ENCODE peak calls at places on chromosome 18, in four cellular contexts. V is IMR-90, Z is sigmoid colon, K is K562. J is an unnamed sample. For H3K27me3 and H3K4me1, the result is how much of the 10 kb centered on the place peaks cover.

GRCh38 chr18:24875286-24875685 is 414.8 kb downstream of the HRH4 start:
- DNase-seq in V (no peak), Z (no peak), K (no peak), J (no peak)

GRCh38 chr18:68935686-68936085 is 137.8 kb downstream of the CCDC102B start:
- DNase-seq in V (no peak), Z (no peak), K (no peak), J (no peak)

GRCh38 chr18:9120796-9121195 is 15.8 kb upstream of the ANKRD12 start:
- DNase-seq in V (no peak), Z (no peak), K (no peak), J (no peak)

GRCh38 chr18:23422751-23423418 is 30.2 kb upstream of the RIOK3 start:
- DNase-seq in V (peak), Z (no peak), K (peak), J (no peak)

GRCh38 chr18:3458378-3458777 is 8.4 kb downstream of the TGIF1 start:
- DNase-seq in V (peak), Z (no peak), K (no peak), J (no peak)

GRCh38 chr18:10453885-10454772 is at the start of gene APCDD1:
- DNase-seq in V (no peak), Z (peak), K (peak), J (peak)

GRCh38 chr18:3262234-3263171 is 570 bp downstream of the MYL12B start:
- DNase-seq in V (no peak), Z (no peak), K (peak), J (no peak)

GRCh38 chr18:47817017-47817911 is 113.2 kb downstream of the SMAD2 start:
- DNase-seq in V (peak), Z (no peak), K (no peak), J (no peak)

GRCh38 chr18:67402543-67402942 is 114.0 kb downstream of the DSEL start:
- DNase-seq in V (peak), Z (no peak), K (no peak), J (no peak)

GRCh38 chr18:11807233-11807632 is 44.0 kb upstream of the CHMP1B start:
- DNase-seq in V (peak), Z (no peak), K (no peak), J (no peak)

GRCh38 chr18:45621068-45621511 is 5.8 kb downstream of the SLC14A2 start:
- DNase-seq in V (peak), Z (no peak), K (peak), J (no peak)

GRCh38 chr18:64981915-64982314 is 768.9 kb upstream of the CDH7 start:
- DNase-seq in V (no peak), Z (no peak), K (no peak), J (no peak)

GRCh38 chr18:79333046-79333445 is 62.7 kb upstream of the NFATC1 start:
- DNase-seq in V (no peak), Z (no peak), K (no peak), J (no peak)

GRCh38 chr18:22340340-22340739 is 77.4 kb downstream of the CTAGE1 start:
- DNase-seq in V (no peak), Z (no peak), K (no peak), J (peak)
- H3K27me3 ChIP-seq in V (under half), Z (under half), K (under half), J (under half)

GRCh38 chr18:48957136-48957535 is 6.4 kb upstream of the SMAD7 start:
- DNase-seq in V (no peak), Z (no peak), K (no peak), J (no peak)
- H3K4me1 ChIP-seq in V (under half), Z (under half), K (under half), J (under half)

DNA sequence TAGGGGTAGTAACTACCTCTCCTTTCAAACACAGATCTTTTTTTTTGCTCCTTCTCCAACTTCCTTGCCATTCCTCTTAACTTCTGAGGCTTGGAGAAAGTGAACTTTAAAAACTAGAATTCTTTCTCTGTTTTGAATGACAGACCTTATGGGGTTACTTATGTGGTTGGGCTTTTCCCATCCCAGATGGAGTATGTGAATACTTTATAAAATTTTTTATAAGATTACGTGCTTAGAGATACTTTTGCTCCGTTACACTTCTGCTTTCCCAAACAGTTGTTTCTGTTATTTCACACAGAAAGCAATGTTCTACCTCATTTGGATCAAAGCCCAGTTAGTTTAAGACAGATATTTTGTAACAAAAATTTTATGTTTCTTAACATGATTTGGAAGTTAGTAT is 20.2 kb downstream of the GREB1L start:
- DNase-seq in V (no peak), Z (no peak), K (no peak), J (no peak)
- H3K4me3 ChIP-seq in V (no peak), Z (no peak), K (no peak), J (no peak)

GRCh38 chr18:574456-575228 is 5.5 kb upstream of the CETN1 start:
- DNase-seq in V (no peak), Z (no peak), K (no peak), J (no peak)

GRCh38 chr18:576924-577323 is 3.3 kb upstream of the CETN1 start:
- DNase-seq in V (no peak), Z (no peak), K (no peak), J (no peak)

GRCh38 chr18:570256-570655 is 9.9 kb upstream of the CETN1 start:
- DNase-seq in V (no peak), Z (no peak), K (no peak), J (no peak)

GRCh38 chr18:572499-573289 is 7.5 kb upstream of the CETN1 start:
- DNase-seq in V (no peak), Z (no peak), K (no peak), J (no peak)

GRCh38 chr18:573385-573784 is 6.8 kb upstream of the CETN1 start:
- DNase-seq in V (no peak), Z (no peak), K (no peak), J (no peak)
- H3K27me3 ChIP-seq in V (under half), Z (under half), K (under half), J (under half)

DNA sequence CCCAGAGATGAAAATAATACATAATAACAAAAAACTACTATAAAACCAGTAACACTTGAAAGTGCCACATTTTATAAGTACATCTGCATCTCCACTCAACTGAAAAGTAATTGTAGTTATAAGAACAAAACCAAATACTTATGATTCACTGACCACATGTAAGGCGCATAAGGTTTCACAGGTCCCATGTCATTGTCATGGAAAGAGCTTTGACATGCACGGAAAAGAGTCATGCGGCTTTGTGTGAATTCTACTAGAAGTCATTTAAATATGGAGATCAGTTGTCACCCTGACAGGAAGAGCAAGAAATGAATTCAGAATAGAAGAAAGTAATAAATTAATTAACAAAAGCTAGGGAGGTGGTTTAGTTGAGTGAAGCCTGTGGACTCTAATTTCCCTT is 459.1 kb downstream of the CDH2 start:
- DNase-seq in V (no peak), Z (no peak), K (no peak), J (no peak)
- H3K4me1 ChIP-seq in V (under half), Z (under half), K (under half), J (under half)

GRCh38 chr18:21682276-21683051 is 22.1 kb downstream of the ABHD3 start:
- DNase-seq in V (peak), Z (no peak), K (no peak), J (no peak)
- H3K4me3 ChIP-seq in V (peak), Z (peak), K (no peak), J (peak)

GRCh38 chr18:5627756-5628511 is 84.1 kb upstream of the EPB41L3 start:
- DNase-seq in V (no peak), Z (no peak), K (no peak), J (no peak)
- H3K27me3 ChIP-seq in V (under half), Z (under half), K (under half), J (under half)

GRCh38 chr18:48826271-48826670 is 124.5 kb downstream of the SMAD7 start:
- DNase-seq in V (no peak), Z (peak), K (no peak), J (no peak)

GRCh38 chr18:48824231-48824970 is 126.4 kb downstream of the SMAD7 start:
- DNase-seq in V (no peak), Z (peak), K (no peak), J (peak)

GRCh38 chr18:48826806-48827205 is 124.0 kb downstream of the SMAD7 start:
- DNase-seq in V (no peak), Z (peak), K (no peak), J (peak)

GRCh38 chr18:48827321-48828200 is 123.2 kb downstream of the SMAD7 start:
- DNase-seq in V (peak), Z (peak), K (no peak), J (peak)

GRCh38 chr18:48825101-48825745 is 125.5 kb downstream of the SMAD7 start:
- DNase-seq in V (peak), Z (peak), K (no peak), J (peak)
- H3K4me1 ChIP-seq in V (under half), Z (under half), K (under half), J (under half)

DNA sequence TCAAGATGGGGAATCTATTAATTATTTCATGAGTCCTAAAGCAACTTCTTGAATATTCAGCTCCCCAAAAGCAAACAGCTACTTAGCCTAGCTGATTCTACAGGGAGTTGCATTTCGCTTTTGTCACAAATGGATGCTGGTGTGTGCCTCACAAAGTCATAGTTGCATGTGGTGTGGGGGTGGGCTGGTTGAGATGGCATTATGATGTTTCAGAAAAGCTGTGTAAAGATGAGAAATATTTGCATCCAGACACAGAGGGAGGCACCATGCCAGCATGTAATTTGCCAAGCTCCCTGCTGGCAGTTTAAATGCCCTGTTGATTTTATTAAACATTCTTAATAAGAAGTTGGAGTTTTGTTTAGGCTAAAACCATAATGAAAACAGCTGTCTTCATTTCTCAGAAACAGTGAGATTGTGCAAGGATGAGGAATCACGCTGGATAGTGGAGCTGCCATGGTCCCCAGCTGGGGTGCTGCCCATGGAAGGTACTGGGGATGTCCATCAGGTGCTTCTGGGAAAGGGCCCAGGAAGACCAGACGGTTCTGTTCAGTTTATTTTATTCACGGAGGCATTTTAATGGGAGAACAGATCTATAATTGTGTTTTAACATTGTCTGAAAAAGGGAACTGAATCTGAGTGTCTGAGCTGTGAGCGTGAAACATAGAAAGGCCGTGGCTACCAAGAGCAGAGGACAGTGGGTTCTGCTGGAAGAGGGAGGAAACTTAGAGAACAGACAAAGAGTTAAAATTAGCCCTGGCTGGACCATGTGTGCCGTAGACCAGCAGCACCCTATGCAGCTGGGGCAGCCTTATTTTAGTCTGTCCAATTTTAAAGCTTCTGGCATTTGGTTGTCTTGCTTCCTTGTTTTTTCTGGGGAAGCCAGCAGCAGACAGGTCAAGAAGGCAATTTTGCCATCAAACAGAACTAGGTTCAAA is 177.1 kb downstream of the FAM210A start:
- DNase-seq in V (no peak), Z (no peak), K (no peak), J (no peak)
- H3K4me3 ChIP-seq in V (no peak), Z (no peak), K (no peak), J (no peak)

DNA sequence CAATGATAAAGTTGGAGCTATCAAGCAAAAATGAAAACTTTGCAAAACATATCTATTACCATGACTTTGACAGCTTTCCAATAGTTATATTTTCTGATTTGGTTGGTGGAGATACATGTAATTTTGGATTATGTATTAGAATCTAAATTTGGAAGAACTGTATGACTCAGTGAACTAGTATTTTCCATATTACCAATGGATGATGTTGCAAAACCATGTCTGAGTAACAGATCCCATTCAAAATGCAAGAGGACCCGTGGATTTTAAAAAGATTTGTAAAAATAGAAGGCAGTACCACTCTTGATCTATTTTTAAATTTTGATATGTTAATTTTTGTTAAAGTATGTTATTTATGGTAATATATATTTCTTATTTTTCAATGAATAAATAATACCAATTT is 83.0 kb downstream of the TAF4B start:
- DNase-seq in V (peak), Z (no peak), K (no peak), J (no peak)
- H3K27me3 ChIP-seq in V (under half), Z (under half), K (under half), J (under half)